ENCODE peak calls at places on chromosome 3, in eight cellular contexts. One of them, this sample, is unnamed.
A peak's percentile ranks its signal among the peaks of the same experiment; 100 is the strongest.

GRCh38 chr3:65995030-65995429 is 43.7 kb downstream of the MAGI1 start:
- DNase-seq in IMR-90: peak; percentile 46
- DNase-seq in ovary: no peak
- DNase-seq in sigmoid colon: no peak
- DNase-seq in A549: no peak
- DNase-seq in upper lobe of left lung: no peak
- DNase-seq in stomach: no peak
- DNase-seq in uterus: no peak
- DNase-seq in this sample: no peak

GRCh38 chr3:149384911-149385321 is 7.5 kb upstream of the TM4SF1 start:
- DNase-seq in IMR-90: peak; percentile 91
- DNase-seq in ovary: no peak
- DNase-seq in sigmoid colon: no peak
- DNase-seq in A549: no peak
- DNase-seq in upper lobe of left lung: no peak
- DNase-seq in stomach: no peak
- DNase-seq in uterus: peak; percentile 27
- DNase-seq in this sample: no peak

GRCh38 chr3:45712434-45713110 is 23.4 kb downstream of the SACM1L start:
- DNase-seq in IMR-90: no peak
- DNase-seq in ovary: no peak
- DNase-seq in sigmoid colon: no peak
- DNase-seq in A549: no peak
- DNase-seq in upper lobe of left lung: no peak
- DNase-seq in stomach: no peak
- DNase-seq in uterus: no peak
- DNase-seq in this sample: no peak

GRCh38 chr3:125482406-125482805 is 37.6 kb downstream of the SNX4 start:
- DNase-seq in IMR-90: no peak
- DNase-seq in ovary: no peak
- DNase-seq in sigmoid colon: no peak
- DNase-seq in A549: no peak
- DNase-seq in upper lobe of left lung: no peak
- DNase-seq in stomach: no peak
- DNase-seq in uterus: no peak
- DNase-seq in this sample: no peak

GRCh38 chr3:74789111-74789510 is 174.7 kb upstream of the CNTN3 start:
- DNase-seq in IMR-90: peak; percentile 25
- DNase-seq in ovary: no peak
- DNase-seq in sigmoid colon: no peak
- DNase-seq in A549: no peak
- DNase-seq in upper lobe of left lung: no peak
- DNase-seq in stomach: no peak
- DNase-seq in uterus: no peak
- DNase-seq in this sample: no peak

GRCh38 chr3:108125550-108126071 is 34.8 kb upstream of the CD47 start:
- DNase-seq in IMR-90: no peak
- DNase-seq in ovary: no peak
- DNase-seq in sigmoid colon: no peak
- DNase-seq in A549: no peak
- DNase-seq in upper lobe of left lung: no peak
- DNase-seq in stomach: no peak
- DNase-seq in uterus: no peak
- DNase-seq in this sample: peak; percentile 69

GRCh38 chr3:127431066-127431465 is 143.2 kb upstream of the PRR20G start:
- DNase-seq in IMR-90: no peak
- DNase-seq in ovary: no peak
- DNase-seq in sigmoid colon: peak; percentile 37
- DNase-seq in A549: no peak
- DNase-seq in upper lobe of left lung: peak; percentile 12
- DNase-seq in stomach: no peak
- DNase-seq in uterus: no peak
- DNase-seq in this sample: peak; percentile 15

GRCh38 chr3:148694116-148694515 is 3.6 kb upstream of the AGTR1 start:
- DNase-seq in IMR-90: peak; percentile 20
- DNase-seq in ovary: no peak
- DNase-seq in sigmoid colon: no peak
- DNase-seq in A549: no peak
- DNase-seq in upper lobe of left lung: no peak
- DNase-seq in stomach: no peak
- DNase-seq in uterus: no peak
- DNase-seq in this sample: no peak

GRCh38 chr3:119827209-119827608 is 45.3 kb downstream of the NR1I2 start:
- DNase-seq in IMR-90: no peak
- DNase-seq in ovary: no peak
- DNase-seq in sigmoid colon: no peak
- DNase-seq in A549: no peak
- DNase-seq in upper lobe of left lung: no peak
- DNase-seq in stomach: no peak
- DNase-seq in uterus: no peak
- DNase-seq in this sample: no peak

GRCh38 chr3:127088511-127089430 is 104.2 kb upstream of the PRR23E start:
- DNase-seq in IMR-90: no peak
- DNase-seq in ovary: no peak
- DNase-seq in sigmoid colon: no peak
- DNase-seq in A549: no peak
- DNase-seq in upper lobe of left lung: no peak
- DNase-seq in stomach: no peak
- DNase-seq in uterus: no peak
- DNase-seq in this sample: no peak

GRCh38 chr3:42432485-42432884 is 22.1 kb upstream of the LYZL4 start:
- DNase-seq in IMR-90: no peak
- DNase-seq in ovary: no peak
- DNase-seq in sigmoid colon: no peak
- DNase-seq in A549: no peak
- DNase-seq in upper lobe of left lung: no peak
- DNase-seq in stomach: no peak
- DNase-seq in uterus: no peak
- DNase-seq in this sample: no peak

GRCh38 chr3:41652931-41653330 is 309.0 kb downstream of the ULK4 start:
- DNase-seq in IMR-90: peak; percentile 20
- DNase-seq in ovary: no peak
- DNase-seq in sigmoid colon: no peak
- DNase-seq in A549: no peak
- DNase-seq in upper lobe of left lung: no peak
- DNase-seq in stomach: no peak
- DNase-seq in uterus: no peak
- DNase-seq in this sample: no peak

GRCh38 chr3:38610934-38611333 is 38.6 kb downstream of the SCN5A start:
- DNase-seq in IMR-90: no peak
- DNase-seq in ovary: no peak
- DNase-seq in sigmoid colon: peak; percentile 30
- DNase-seq in A549: no peak
- DNase-seq in upper lobe of left lung: no peak
- DNase-seq in stomach: no peak
- DNase-seq in uterus: no peak
- DNase-seq in this sample: no peak

GRCh38 chr3:26963356-26963742 is 340.8 kb downstream of the LRRC3B start:
- DNase-seq in IMR-90: no peak
- DNase-seq in ovary: no peak
- DNase-seq in sigmoid colon: no peak
- DNase-seq in A549: no peak
- DNase-seq in upper lobe of left lung: no peak
- DNase-seq in stomach: no peak
- DNase-seq in uterus: no peak
- DNase-seq in this sample: no peak

GRCh38 chr3:196051336-196052076 is 30.4 kb downstream of the TFRC start:
- DNase-seq in IMR-90: no peak
- DNase-seq in ovary: no peak
- DNase-seq in sigmoid colon: no peak
- DNase-seq in A549: no peak
- DNase-seq in upper lobe of left lung: no peak
- DNase-seq in stomach: no peak
- DNase-seq in uterus: no peak
- DNase-seq in this sample: no peak
- TF ChIP-seq POLR2A in IMR-90: no peak
- TF ChIP-seq POLR2A in ovary: no peak
- TF ChIP-seq POLR2A in sigmoid colon: no peak
- TF ChIP-seq POLR2A in A549: no peak
- TF ChIP-seq POLR2A in upper lobe of left lung: no peak
- TF ChIP-seq POLR2A in stomach: no peak
- TF ChIP-seq POLR2A in uterus: no peak
- TF ChIP-seq POLR2A in this sample: peak; percentile 27

DNA sequence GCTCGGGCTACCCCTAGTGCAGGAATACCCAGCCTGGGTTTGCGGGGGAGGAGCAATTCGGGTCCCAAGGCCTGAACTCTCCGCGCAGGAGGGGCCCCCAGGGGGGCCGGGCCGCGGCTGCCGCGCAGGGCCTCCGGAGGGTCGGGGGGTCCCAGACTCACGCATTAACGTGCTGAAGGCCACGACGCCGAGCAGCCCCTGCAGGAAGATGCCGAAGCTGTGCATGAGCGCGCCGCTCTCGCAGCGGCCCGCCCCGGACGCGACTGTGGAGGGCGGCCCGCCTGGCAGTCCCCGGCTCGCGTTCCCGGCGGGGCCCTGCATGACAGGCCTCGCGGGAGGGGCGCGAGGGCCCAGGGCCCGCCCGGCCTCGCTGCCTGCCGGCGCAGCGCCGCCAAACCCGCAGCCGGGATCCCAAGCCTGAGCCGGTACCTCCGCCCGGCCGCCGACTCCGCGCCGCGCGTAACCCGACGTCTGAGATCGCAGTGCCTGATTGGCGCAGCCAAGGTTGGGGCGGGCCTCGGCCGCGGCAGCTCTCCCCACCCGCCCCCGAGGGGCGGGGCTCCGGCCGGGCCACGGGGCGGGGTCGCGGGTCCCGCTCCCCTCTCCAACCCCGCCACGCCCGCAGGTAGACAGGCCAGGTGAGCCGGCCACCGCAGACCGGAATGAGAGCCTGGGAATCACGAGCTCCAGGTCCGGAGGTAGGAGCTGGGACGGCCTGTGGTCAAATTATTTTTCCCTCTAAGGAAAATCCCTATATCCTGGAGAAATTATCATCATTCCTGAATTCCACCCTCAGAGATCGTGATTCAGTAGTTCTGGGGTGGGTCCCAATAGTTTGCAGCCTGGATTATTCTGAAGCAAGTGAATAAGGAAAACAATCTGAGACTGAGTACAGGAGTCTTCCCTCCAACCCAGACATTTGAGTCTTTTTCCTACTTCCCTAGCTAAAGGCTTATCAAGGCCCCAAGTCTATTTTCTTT is at the start of gene STIMATE:
- DNase-seq in IMR-90: peak; percentile 73
- DNase-seq in ovary: peak; percentile 81
- DNase-seq in sigmoid colon: peak; percentile 92
- DNase-seq in A549: peak; percentile 80
- DNase-seq in upper lobe of left lung: peak; percentile 94
- DNase-seq in stomach: peak; percentile 92
- DNase-seq in uterus: peak; percentile 86
- DNase-seq in this sample: peak; percentile 91
- TF ChIP-seq POLR2A in IMR-90: no peak
- TF ChIP-seq POLR2A in ovary: no peak
- TF ChIP-seq POLR2A in sigmoid colon: no peak
- TF ChIP-seq POLR2A in A549: peak; percentile 72
- TF ChIP-seq POLR2A in upper lobe of left lung: peak; percentile 65
- TF ChIP-seq POLR2A in stomach: no peak
- TF ChIP-seq POLR2A in uterus: peak; percentile 79
- TF ChIP-seq POLR2A in this sample: peak; percentile 56

GRCh38 chr3:141367038-141367730 is 1.1 kb upstream of the ZBTB38 start:
- DNase-seq in IMR-90: peak; percentile 100
- DNase-seq in ovary: peak; percentile 35
- DNase-seq in sigmoid colon: peak; percentile 77
- DNase-seq in A549: no peak
- DNase-seq in upper lobe of left lung: no peak
- DNase-seq in stomach: no peak
- DNase-seq in uterus: peak; percentile 33
- DNase-seq in this sample: peak; percentile 34
- TF ChIP-seq POLR2A in IMR-90: peak; percentile 95
- TF ChIP-seq POLR2A in ovary: no peak
- TF ChIP-seq POLR2A in sigmoid colon: no peak
- TF ChIP-seq POLR2A in A549: no peak
- TF ChIP-seq POLR2A in upper lobe of left lung: no peak
- TF ChIP-seq POLR2A in stomach: no peak
- TF ChIP-seq POLR2A in uterus: no peak
- TF ChIP-seq POLR2A in this sample: no peak

DNA sequence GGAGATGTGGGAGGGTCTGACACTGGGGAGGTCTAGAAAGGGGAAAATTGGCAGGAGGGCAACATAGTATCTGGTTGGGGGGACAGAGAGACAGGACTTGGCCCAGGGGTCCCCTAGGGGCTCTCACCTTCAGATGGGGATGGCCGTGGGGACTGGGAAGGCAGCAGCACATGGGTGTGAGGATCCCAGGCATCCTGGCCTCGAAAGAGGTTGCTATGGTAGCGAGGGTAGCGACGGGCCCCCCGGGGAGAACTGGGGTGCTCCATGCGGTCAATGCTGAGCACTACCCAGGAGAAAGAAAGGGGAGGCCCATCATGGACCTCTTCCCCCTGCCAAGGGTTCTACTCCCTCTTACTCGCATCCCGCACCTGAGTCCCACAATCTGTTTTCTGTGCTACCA is 12.5 kb upstream of the SLC26A6 start:
- DNase-seq in IMR-90: no peak
- DNase-seq in ovary: no peak
- DNase-seq in sigmoid colon: no peak
- DNase-seq in A549: no peak
- DNase-seq in upper lobe of left lung: no peak
- DNase-seq in stomach: no peak
- DNase-seq in uterus: no peak
- DNase-seq in this sample: no peak
- TF ChIP-seq POLR2A in IMR-90: no peak
- TF ChIP-seq POLR2A in ovary: no peak
- TF ChIP-seq POLR2A in sigmoid colon: no peak
- TF ChIP-seq POLR2A in A549: no peak
- TF ChIP-seq POLR2A in upper lobe of left lung: no peak
- TF ChIP-seq POLR2A in stomach: no peak
- TF ChIP-seq POLR2A in uterus: no peak
- TF ChIP-seq POLR2A in this sample: no peak

DNA sequence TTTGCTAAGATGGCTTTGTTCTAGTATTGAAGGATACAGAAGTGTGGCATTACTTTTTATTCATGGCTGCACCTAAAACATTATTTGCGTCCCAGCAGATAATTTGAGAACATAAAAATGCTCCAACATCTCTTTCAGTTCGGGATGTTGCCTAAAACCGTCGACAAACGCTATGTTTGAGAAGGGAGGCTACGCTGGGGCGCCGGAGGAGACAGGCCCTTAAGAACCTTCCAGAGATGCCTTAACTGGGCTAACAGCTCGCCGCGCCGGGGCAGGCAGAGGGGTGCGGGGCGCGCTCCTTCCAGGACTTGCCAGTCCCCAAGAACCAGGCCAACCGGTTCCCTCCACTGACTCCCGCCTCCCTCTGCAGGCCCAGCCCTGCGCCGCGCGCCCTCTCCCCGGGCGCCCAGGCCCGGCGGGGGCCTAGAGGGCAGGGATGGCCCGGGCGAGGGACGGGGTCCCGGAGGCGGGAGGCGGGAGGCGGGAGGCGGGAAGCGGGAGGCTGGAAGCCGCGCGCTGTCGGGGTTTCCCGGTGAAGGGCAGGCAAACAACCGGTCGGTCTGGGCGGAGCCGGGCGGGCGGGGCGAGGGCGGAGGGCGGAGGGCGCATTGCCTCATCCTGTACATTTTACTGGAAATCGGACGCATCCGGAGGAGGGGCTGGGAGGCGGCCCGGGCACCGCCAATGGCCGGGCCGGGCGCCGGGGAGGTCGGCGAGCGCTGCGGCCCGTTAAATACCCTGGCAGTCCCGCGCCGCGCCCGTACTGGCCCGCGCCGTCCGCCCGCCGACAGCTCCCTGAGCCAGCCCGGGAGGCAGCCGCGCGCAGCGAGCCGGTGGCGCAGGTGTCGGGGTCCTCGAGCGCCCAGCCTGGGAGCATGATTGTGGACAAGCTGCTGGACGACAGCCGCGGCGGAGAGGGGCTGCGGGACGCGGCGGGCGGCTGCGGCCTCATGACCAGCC is at the start of gene NFKBIZ:
- DNase-seq in IMR-90: peak; percentile 91
- DNase-seq in ovary: peak; percentile 95
- DNase-seq in sigmoid colon: peak; percentile 98
- DNase-seq in A549: peak; percentile 91
- DNase-seq in upper lobe of left lung: peak; percentile 96
- DNase-seq in stomach: peak; percentile 96
- DNase-seq in uterus: peak; percentile 98
- DNase-seq in this sample: peak; percentile 91
- TF ChIP-seq POLR2A in IMR-90: peak; percentile 100
- TF ChIP-seq POLR2A in ovary: peak; percentile 98
- TF ChIP-seq POLR2A in sigmoid colon: peak; percentile 66
- TF ChIP-seq POLR2A in A549: peak; percentile 99
- TF ChIP-seq POLR2A in upper lobe of left lung: peak; percentile 100
- TF ChIP-seq POLR2A in stomach: peak; percentile 60
- TF ChIP-seq POLR2A in uterus: peak; percentile 99
- TF ChIP-seq POLR2A in this sample: peak; percentile 95

This sample was measured in erythroblast.